ENCODE peak calls at places on chromosomes 12 and 14, in five cellular contexts. One of them, this sample, is unnamed.

GRCh38 chr14:101119830-101120571 is 216.5 kb upstream of the RTL1 start:
- DNase-seq in CD4-positive, CD25-positive, alpha-beta regulatory T cell: no peak
- DNase-seq in cardiac fibroblast: peak; percentile 5
- DNase-seq in dorsolateral prefrontal cortex: no peak
- DNase-seq in cardiac muscle cell: no peak
- DNase-seq in this sample: no peak

GRCh38 chr14:89228921-89229639 is 188.0 kb downstream of the FOXN3 start:
- DNase-seq in CD4-positive, CD25-positive, alpha-beta regulatory T cell: no peak
- DNase-seq in cardiac fibroblast: no peak
- DNase-seq in dorsolateral prefrontal cortex: no peak
- DNase-seq in cardiac muscle cell: no peak
- DNase-seq in this sample: no peak

GRCh38 chr12:4145990-4146859 is 127.3 kb upstream of the CCND2 start:
- DNase-seq in CD4-positive, CD25-positive, alpha-beta regulatory T cell: peak; percentile 60
- DNase-seq in cardiac fibroblast: no peak
- DNase-seq in dorsolateral prefrontal cortex: no peak
- DNase-seq in cardiac muscle cell: no peak
- DNase-seq in this sample: no peak

GRCh38 chr12:12008931-12009611 is 61.7 kb upstream of the BCL2L14 start:
- DNase-seq in CD4-positive, CD25-positive, alpha-beta regulatory T cell: peak; percentile 69
- DNase-seq in cardiac fibroblast: peak; percentile 28
- DNase-seq in dorsolateral prefrontal cortex: no peak
- DNase-seq in cardiac muscle cell: no peak
- DNase-seq in this sample: peak; percentile 80

GRCh38 chr14:97699026-97699425 is 901.8 kb downstream of the VRK1 start:
- DNase-seq in CD4-positive, CD25-positive, alpha-beta regulatory T cell: no peak
- DNase-seq in cardiac fibroblast: no peak
- DNase-seq in dorsolateral prefrontal cortex: no peak
- DNase-seq in cardiac muscle cell: no peak
- DNase-seq in this sample: no peak

GRCh38 chr14:35932659-35933159 is 106.6 kb downstream of the BRMS1L start:
- DNase-seq in CD4-positive, CD25-positive, alpha-beta regulatory T cell: peak; percentile 69
- DNase-seq in cardiac fibroblast: no peak
- DNase-seq in dorsolateral prefrontal cortex: no peak
- DNase-seq in cardiac muscle cell: no peak
- DNase-seq in this sample: peak; percentile 85

GRCh38 chr14:91352101-91352500 is 65.5 kb downstream of the CCDC88C start:
- DNase-seq in CD4-positive, CD25-positive, alpha-beta regulatory T cell: no peak
- DNase-seq in cardiac fibroblast: peak; percentile 41
- DNase-seq in dorsolateral prefrontal cortex: no peak
- DNase-seq in cardiac muscle cell: no peak
- DNase-seq in this sample: no peak

GRCh38 chr14:106318700-106319099 is 792.3 kb downstream of the TMEM121 start:
- DNase-seq in CD4-positive, CD25-positive, alpha-beta regulatory T cell: peak; percentile 58
- DNase-seq in cardiac fibroblast: no peak
- DNase-seq in dorsolateral prefrontal cortex: no peak
- DNase-seq in cardiac muscle cell: no peak
- DNase-seq in this sample: no peak

GRCh38 chr12:107014050-107014449 is 27.1 kb upstream of the MTERF2 start:
- DNase-seq in CD4-positive, CD25-positive, alpha-beta regulatory T cell: peak; percentile 37
- DNase-seq in cardiac fibroblast: no peak
- DNase-seq in dorsolateral prefrontal cortex: no peak
- DNase-seq in cardiac muscle cell: peak; percentile 16
- DNase-seq in this sample: peak; percentile 11

GRCh38 chr12:106343213-106343509 is 14.4 kb upstream of the POLR3B start:
- DNase-seq in CD4-positive, CD25-positive, alpha-beta regulatory T cell: no peak
- DNase-seq in cardiac fibroblast: no peak
- DNase-seq in dorsolateral prefrontal cortex: no peak
- DNase-seq in cardiac muscle cell: no peak
- DNase-seq in this sample: no peak

GRCh38 chr12:105960319-105961076 is 178.3 kb downstream of the NUAK1 start:
- DNase-seq in CD4-positive, CD25-positive, alpha-beta regulatory T cell: no peak
- DNase-seq in cardiac fibroblast: no peak
- DNase-seq in dorsolateral prefrontal cortex: no peak
- DNase-seq in cardiac muscle cell: peak; percentile 53
- DNase-seq in this sample: no peak

GRCh38 chr12:80282761-80283160 is 161.3 kb upstream of the PTPRQ start:
- DNase-seq in CD4-positive, CD25-positive, alpha-beta regulatory T cell: no peak
- DNase-seq in cardiac fibroblast: no peak
- DNase-seq in dorsolateral prefrontal cortex: no peak
- DNase-seq in cardiac muscle cell: no peak
- DNase-seq in this sample: no peak

GRCh38 chr14:75499084-75499875 is 23.0 kb upstream of the BATF start:
- DNase-seq in CD4-positive, CD25-positive, alpha-beta regulatory T cell: no peak
- DNase-seq in cardiac fibroblast: no peak
- DNase-seq in dorsolateral prefrontal cortex: no peak
- DNase-seq in cardiac muscle cell: no peak
- DNase-seq in this sample: no peak

GRCh38 chr12:69739287-69740191 is 879 bp downstream of the RAB3IP start:
- DNase-seq in CD4-positive, CD25-positive, alpha-beta regulatory T cell: peak; percentile 70
- DNase-seq in cardiac fibroblast: peak; percentile 49
- DNase-seq in dorsolateral prefrontal cortex: peak; percentile 18
- DNase-seq in cardiac muscle cell: peak; percentile 82
- DNase-seq in this sample: peak; percentile 78

GRCh38 chr12:47885012-47885501 is 19.7 kb downstream of the VDR start:
- DNase-seq in CD4-positive, CD25-positive, alpha-beta regulatory T cell: peak; percentile 76
- DNase-seq in cardiac fibroblast: no peak
- DNase-seq in dorsolateral prefrontal cortex: no peak
- DNase-seq in cardiac muscle cell: no peak
- DNase-seq in this sample: no peak

GRCh38 chr14:51676549-51676948 is 24.8 kb downstream of the FRMD6 start:
- DNase-seq in CD4-positive, CD25-positive, alpha-beta regulatory T cell: no peak
- DNase-seq in cardiac fibroblast: peak; percentile 42
- DNase-seq in dorsolateral prefrontal cortex: no peak
- DNase-seq in cardiac muscle cell: no peak
- DNase-seq in this sample: no peak

GRCh38 chr12:46370380-46370734 is 2.2 kb downstream of the SLC38A2 start:
- DNase-seq in CD4-positive, CD25-positive, alpha-beta regulatory T cell: no peak
- DNase-seq in cardiac fibroblast: peak; percentile 36
- DNase-seq in dorsolateral prefrontal cortex: no peak
- DNase-seq in cardiac muscle cell: no peak
- DNase-seq in this sample: no peak

GRCh38 chr14:85974602-85975001 is 444.7 kb downstream of the FLRT2 start:
- DNase-seq in CD4-positive, CD25-positive, alpha-beta regulatory T cell: no peak
- DNase-seq in cardiac fibroblast: no peak
- DNase-seq in dorsolateral prefrontal cortex: no peak
- DNase-seq in cardiac muscle cell: no peak
- DNase-seq in this sample: no peak

GRCh38 chr12:102478416-102479098 is 1.8 kb downstream of the IGF1 start:
- DNase-seq in CD4-positive, CD25-positive, alpha-beta regulatory T cell: peak; percentile 86
- DNase-seq in cardiac fibroblast: no peak
- DNase-seq in dorsolateral prefrontal cortex: no peak
- DNase-seq in cardiac muscle cell: peak; percentile 38
- DNase-seq in this sample: peak; percentile 86

GRCh38 chr12:115437061-115437567 is 753.1 kb upstream of the TBX3 start:
- DNase-seq in CD4-positive, CD25-positive, alpha-beta regulatory T cell: no peak
- DNase-seq in cardiac fibroblast: peak; percentile 15
- DNase-seq in dorsolateral prefrontal cortex: no peak
- DNase-seq in cardiac muscle cell: no peak
- DNase-seq in this sample: peak; percentile 47

GRCh38 chr14:88026890-88027289 is 22.0 kb downstream of the GPR65 start:
- DNase-seq in CD4-positive, CD25-positive, alpha-beta regulatory T cell: peak; percentile 51
- DNase-seq in cardiac fibroblast: no peak
- DNase-seq in dorsolateral prefrontal cortex: no peak
- DNase-seq in cardiac muscle cell: no peak
- DNase-seq in this sample: peak; percentile 18

GRCh38 chr12:93174048-93174447 is 203.7 kb upstream of the NUDT4 start:
- DNase-seq in CD4-positive, CD25-positive, alpha-beta regulatory T cell: no peak
- DNase-seq in cardiac fibroblast: peak; percentile 94
- DNase-seq in dorsolateral prefrontal cortex: no peak
- DNase-seq in cardiac muscle cell: no peak
- DNase-seq in this sample: no peak

GRCh38 chr14:99093532-99094517 is 178.2 kb downstream of the BCL11B start:
- DNase-seq in CD4-positive, CD25-positive, alpha-beta regulatory T cell: no peak
- DNase-seq in cardiac fibroblast: no peak
- DNase-seq in dorsolateral prefrontal cortex: no peak
- DNase-seq in cardiac muscle cell: no peak
- DNase-seq in this sample: no peak

GRCh38 chr12:56661560-56661959 is 15.8 kb upstream of the ATP5F1B start:
- DNase-seq in CD4-positive, CD25-positive, alpha-beta regulatory T cell: no peak
- DNase-seq in cardiac fibroblast: no peak
- DNase-seq in dorsolateral prefrontal cortex: no peak
- DNase-seq in cardiac muscle cell: no peak
- DNase-seq in this sample: no peak

GRCh38 chr12:42187799-42188198 is 43.1 kb upstream of the GXYLT1 start:
- DNase-seq in CD4-positive, CD25-positive, alpha-beta regulatory T cell: no peak
- DNase-seq in cardiac fibroblast: no peak
- DNase-seq in dorsolateral prefrontal cortex: no peak
- DNase-seq in cardiac muscle cell: no peak
- DNase-seq in this sample: no peak

GRCh38 chr14:86221755-86222154 is 691.8 kb downstream of the FLRT2 start:
- DNase-seq in CD4-positive, CD25-positive, alpha-beta regulatory T cell: no peak
- DNase-seq in cardiac fibroblast: peak; percentile 0
- DNase-seq in dorsolateral prefrontal cortex: no peak
- DNase-seq in cardiac muscle cell: no peak
- DNase-seq in this sample: no peak

GRCh38 chr12:102702447-102703114 is 214.5 kb downstream of the PAH start:
- DNase-seq in CD4-positive, CD25-positive, alpha-beta regulatory T cell: peak; percentile 59
- DNase-seq in cardiac fibroblast: peak; percentile 77
- DNase-seq in dorsolateral prefrontal cortex: no peak
- DNase-seq in cardiac muscle cell: peak; percentile 28
- DNase-seq in this sample: peak; percentile 49

GRCh38 chr12:62784576-62784975 is 150.4 kb downstream of the PPM1H start:
- DNase-seq in CD4-positive, CD25-positive, alpha-beta regulatory T cell: no peak
- DNase-seq in cardiac fibroblast: no peak
- DNase-seq in dorsolateral prefrontal cortex: no peak
- DNase-seq in cardiac muscle cell: no peak
- DNase-seq in this sample: no peak

GRCh38 chr14:23025181-23025788 is 9.4 kb downstream of the PSMB5 start:
- DNase-seq in CD4-positive, CD25-positive, alpha-beta regulatory T cell: no peak
- DNase-seq in cardiac fibroblast: no peak
- DNase-seq in dorsolateral prefrontal cortex: no peak
- DNase-seq in cardiac muscle cell: no peak
- DNase-seq in this sample: no peak

GRCh38 chr12:48037267-48037915 is 33.1 kb upstream of the COL2A1 start:
- DNase-seq in CD4-positive, CD25-positive, alpha-beta regulatory T cell: no peak
- DNase-seq in cardiac fibroblast: peak; percentile 63
- DNase-seq in dorsolateral prefrontal cortex: no peak
- DNase-seq in cardiac muscle cell: peak; percentile 91
- DNase-seq in this sample: no peak

GRCh38 chr12:109650808-109651207 is 62.8 kb upstream of the FAM222A start:
- DNase-seq in CD4-positive, CD25-positive, alpha-beta regulatory T cell: no peak
- DNase-seq in cardiac fibroblast: no peak
- DNase-seq in dorsolateral prefrontal cortex: no peak
- DNase-seq in cardiac muscle cell: no peak
- DNase-seq in this sample: no peak

GRCh38 chr14:54783660-54784015 is 119.0 kb downstream of the GCH1 start:
- DNase-seq in CD4-positive, CD25-positive, alpha-beta regulatory T cell: no peak
- DNase-seq in cardiac fibroblast: no peak
- DNase-seq in dorsolateral prefrontal cortex: no peak
- DNase-seq in cardiac muscle cell: no peak
- DNase-seq in this sample: no peak

GRCh38 chr12:32502693-32503510 is 103.5 kb downstream of the FGD4 start:
- DNase-seq in CD4-positive, CD25-positive, alpha-beta regulatory T cell: no peak
- DNase-seq in cardiac fibroblast: peak; percentile 91
- DNase-seq in dorsolateral prefrontal cortex: no peak
- DNase-seq in cardiac muscle cell: no peak
- DNase-seq in this sample: no peak

GRCh38 chr12:76026643-76027063 is 4.9 kb downstream of the PHLDA1 start:
- DNase-seq in CD4-positive, CD25-positive, alpha-beta regulatory T cell: no peak
- DNase-seq in cardiac fibroblast: peak; percentile 86
- DNase-seq in dorsolateral prefrontal cortex: no peak
- DNase-seq in cardiac muscle cell: no peak
- DNase-seq in this sample: no peak
- H3K4me3 ChIP-seq in CD4-positive, CD25-positive, alpha-beta regulatory T cell: no peak overlapping the region
- H3K4me3 ChIP-seq in cardiac fibroblast: no peak overlapping the region
- H3K4me3 ChIP-seq in dorsolateral prefrontal cortex: no peak overlapping the region
- H3K4me3 ChIP-seq in cardiac muscle cell: no peak overlapping the region
- H3K4me3 ChIP-seq in this sample: no peak overlapping the region

GRCh38 chr14:21729703-21730212 is 56.1 kb upstream of the OR4E1 start:
- DNase-seq in CD4-positive, CD25-positive, alpha-beta regulatory T cell: no peak
- DNase-seq in cardiac fibroblast: no peak
- DNase-seq in dorsolateral prefrontal cortex: no peak
- DNase-seq in cardiac muscle cell: no peak
- DNase-seq in this sample: no peak
- H3K4me3 ChIP-seq in CD4-positive, CD25-positive, alpha-beta regulatory T cell: peak overlapping the region; percentile 22
- H3K4me3 ChIP-seq in cardiac fibroblast: no peak overlapping the region
- H3K4me3 ChIP-seq in dorsolateral prefrontal cortex: no peak overlapping the region
- H3K4me3 ChIP-seq in cardiac muscle cell: no peak overlapping the region
- H3K4me3 ChIP-seq in this sample: no peak overlapping the region

GRCh38 chr14:32432813-32433538 is 103.9 kb downstream of the AKAP6 start:
- DNase-seq in CD4-positive, CD25-positive, alpha-beta regulatory T cell: no peak
- DNase-seq in cardiac fibroblast: no peak
- DNase-seq in dorsolateral prefrontal cortex: no peak
- DNase-seq in cardiac muscle cell: no peak
- DNase-seq in this sample: no peak
- H3K4me3 ChIP-seq in CD4-positive, CD25-positive, alpha-beta regulatory T cell: no peak overlapping the region
- H3K4me3 ChIP-seq in cardiac fibroblast: no peak overlapping the region
- H3K4me3 ChIP-seq in dorsolateral prefrontal cortex: peak overlapping the region; percentile 28
- H3K4me3 ChIP-seq in cardiac muscle cell: no peak overlapping the region
- H3K4me3 ChIP-seq in this sample: no peak overlapping the region

DNA sequence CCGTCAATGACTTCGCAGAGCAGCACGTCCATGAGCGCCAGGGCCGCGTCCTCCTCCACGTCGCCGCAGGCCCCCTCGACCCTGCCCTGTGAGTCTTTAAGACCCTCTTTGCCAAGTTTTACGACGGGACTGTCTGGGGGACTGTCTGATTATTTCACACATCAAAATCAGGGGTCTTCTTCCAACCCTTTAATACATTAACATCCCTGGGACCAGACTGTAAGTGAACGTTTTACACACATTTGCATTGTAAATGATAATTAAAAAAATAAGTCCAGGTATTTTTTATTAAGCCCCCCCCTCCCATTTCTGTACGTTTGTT is 1.9 kb downstream of the FOXG1 start:
- DNase-seq in CD4-positive, CD25-positive, alpha-beta regulatory T cell: no peak
- DNase-seq in cardiac fibroblast: no peak
- DNase-seq in dorsolateral prefrontal cortex: no peak
- DNase-seq in cardiac muscle cell: no peak
- DNase-seq in this sample: no peak
- H3K4me3 ChIP-seq in CD4-positive, CD25-positive, alpha-beta regulatory T cell: no peak overlapping the region
- H3K4me3 ChIP-seq in cardiac fibroblast: no peak overlapping the region
- H3K4me3 ChIP-seq in dorsolateral prefrontal cortex: peak overlapping the region; percentile 73
- H3K4me3 ChIP-seq in cardiac muscle cell: no peak overlapping the region
- H3K4me3 ChIP-seq in this sample: no peak overlapping the region

DNA sequence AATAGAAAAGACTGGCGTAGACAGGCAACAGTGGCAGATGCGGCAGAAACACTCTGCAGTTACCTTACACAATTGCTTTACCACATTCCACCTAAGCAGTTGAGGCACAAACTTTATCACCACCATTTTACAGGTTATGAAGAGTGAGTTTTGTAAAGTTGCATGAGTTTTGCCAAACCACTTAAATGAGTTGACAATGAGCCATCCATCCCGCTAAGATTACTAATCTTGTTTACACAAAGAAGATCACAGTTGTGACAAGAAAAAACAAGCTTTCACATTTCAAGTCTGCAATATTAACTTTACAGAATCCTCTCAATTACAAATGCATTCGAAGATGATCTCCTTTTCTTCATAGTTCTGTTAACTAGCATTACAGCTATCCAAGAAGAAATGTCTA is 1.8 kb downstream of the TMCC3 start:
- DNase-seq in CD4-positive, CD25-positive, alpha-beta regulatory T cell: no peak
- DNase-seq in cardiac fibroblast: no peak
- DNase-seq in dorsolateral prefrontal cortex: no peak
- DNase-seq in cardiac muscle cell: no peak
- DNase-seq in this sample: no peak
- H3K4me3 ChIP-seq in CD4-positive, CD25-positive, alpha-beta regulatory T cell: no peak overlapping the region
- H3K4me3 ChIP-seq in cardiac fibroblast: no peak overlapping the region
- H3K4me3 ChIP-seq in dorsolateral prefrontal cortex: peak overlapping the region; percentile 78
- H3K4me3 ChIP-seq in cardiac muscle cell: no peak overlapping the region
- H3K4me3 ChIP-seq in this sample: no peak overlapping the region

This sample was measured in Jurkat, Clone E6-1.